ENCODE peak calls at places on chromosomes 4 and X, in seven cellular contexts. One of them, this sample, is unnamed. For H3K4me1, the result is how much of the 10 kb centered on the place peaks cover.

GRCh38 chr4:93764647-93765246 is 63.8 kb upstream of the ATOH1 start:
- DNase-seq in A549: peak
- DNase-seq in neural progenitor cell: peak
- DNase-seq in CD8-positive, alpha-beta T cell: no peak
- DNase-seq in tibial nerve: no peak
- DNase-seq in uterus: no peak
- DNase-seq in lower lobe of right lung: no peak
- DNase-seq in this sample: peak

GRCh38 chrX:46228389-46228788 is 316.8 kb downstream of the ZNF674 start:
- DNase-seq in uterus: no peak
- DNase-seq in CD8-positive, alpha-beta T cell: no peak
- DNase-seq in lower lobe of right lung: no peak
- DNase-seq in neural progenitor cell: no peak
- DNase-seq in tibial nerve: no peak
- DNase-seq in A549: no peak
- DNase-seq in this sample: peak

GRCh38 chrX:136214551-136214950 is 36.6 kb downstream of the MAP7D3 start:
- DNase-seq in uterus: no peak
- DNase-seq in tibial nerve: no peak
- DNase-seq in CD8-positive, alpha-beta T cell: no peak
- DNase-seq in lower lobe of right lung: no peak
- DNase-seq in A549: no peak
- DNase-seq in neural progenitor cell: no peak
- DNase-seq in this sample: no peak

GRCh38 chr4:82043809-82044137 is 330.0 kb downstream of the HNRNPD start:
- DNase-seq in uterus: no peak
- DNase-seq in lower lobe of right lung: peak
- DNase-seq in A549: no peak
- DNase-seq in CD8-positive, alpha-beta T cell: no peak
- DNase-seq in tibial nerve: no peak
- DNase-seq in neural progenitor cell: no peak
- DNase-seq in this sample: peak

GRCh38 chr4:52577285-52577968 is 81.7 kb downstream of the USP46 start:
- DNase-seq in A549: no peak
- DNase-seq in CD8-positive, alpha-beta T cell: no peak
- DNase-seq in neural progenitor cell: no peak
- DNase-seq in lower lobe of right lung: no peak
- DNase-seq in tibial nerve: no peak
- DNase-seq in uterus: no peak
- DNase-seq in this sample: no peak

GRCh38 chr4:40307627-40308497 is 27.3 kb upstream of the CHRNA9 start:
- DNase-seq in A549: no peak
- DNase-seq in lower lobe of right lung: no peak
- DNase-seq in uterus: no peak
- DNase-seq in neural progenitor cell: no peak
- DNase-seq in tibial nerve: no peak
- DNase-seq in CD8-positive, alpha-beta T cell: peak
- DNase-seq in this sample: peak

GRCh38 chrX:120749141-120749846 is 119.4 kb upstream of the C1GALT1C1 start:
- DNase-seq in tibial nerve: no peak
- DNase-seq in A549: no peak
- DNase-seq in uterus: no peak
- DNase-seq in CD8-positive, alpha-beta T cell: no peak
- DNase-seq in lower lobe of right lung: no peak
- DNase-seq in neural progenitor cell: no peak
- DNase-seq in this sample: no peak

GRCh38 chr4:77959566-77960338 is 97.1 kb downstream of the MRPL1 start:
- DNase-seq in CD8-positive, alpha-beta T cell: no peak
- DNase-seq in lower lobe of right lung: no peak
- DNase-seq in uterus: no peak
- DNase-seq in A549: peak
- DNase-seq in tibial nerve: no peak
- DNase-seq in neural progenitor cell: peak
- DNase-seq in this sample: peak

GRCh38 chr4:124343711-124344110 is 368.8 kb downstream of the ANKRD50 start:
- DNase-seq in CD8-positive, alpha-beta T cell: no peak
- DNase-seq in A549: no peak
- DNase-seq in tibial nerve: no peak
- DNase-seq in neural progenitor cell: no peak
- DNase-seq in uterus: no peak
- DNase-seq in lower lobe of right lung: no peak
- DNase-seq in this sample: no peak

GRCh38 chr4:125836597-125837195 is 521.9 kb downstream of the FAT4 start:
- DNase-seq in A549: no peak
- DNase-seq in lower lobe of right lung: no peak
- DNase-seq in CD8-positive, alpha-beta T cell: no peak
- DNase-seq in tibial nerve: no peak
- DNase-seq in uterus: no peak
- DNase-seq in neural progenitor cell: no peak
- DNase-seq in this sample: no peak

GRCh38 chr4:83431200-83431599 is 24.4 kb downstream of the HELQ start:
- DNase-seq in A549: no peak
- DNase-seq in uterus: no peak
- DNase-seq in lower lobe of right lung: no peak
- DNase-seq in neural progenitor cell: no peak
- DNase-seq in CD8-positive, alpha-beta T cell: no peak
- DNase-seq in tibial nerve: no peak
- DNase-seq in this sample: no peak

GRCh38 chrX:22987452-22987851 is 12.3 kb upstream of the DDX53 start:
- DNase-seq in uterus: no peak
- DNase-seq in A549: no peak
- DNase-seq in lower lobe of right lung: no peak
- DNase-seq in neural progenitor cell: no peak
- DNase-seq in tibial nerve: no peak
- DNase-seq in CD8-positive, alpha-beta T cell: no peak
- DNase-seq in this sample: no peak

GRCh38 chrX:20217279-20217678 is 49.4 kb downstream of the RPS6KA3 start:
- DNase-seq in uterus: no peak
- DNase-seq in neural progenitor cell: no peak
- DNase-seq in lower lobe of right lung: no peak
- DNase-seq in CD8-positive, alpha-beta T cell: no peak
- DNase-seq in A549: peak
- DNase-seq in tibial nerve: no peak
- DNase-seq in this sample: peak

GRCh38 chr4:52260507-52261302 is 209.6 kb downstream of the SPATA18 start:
- DNase-seq in tibial nerve: no peak
- DNase-seq in CD8-positive, alpha-beta T cell: no peak
- DNase-seq in uterus: peak
- DNase-seq in A549: no peak
- DNase-seq in lower lobe of right lung: no peak
- DNase-seq in neural progenitor cell: no peak
- DNase-seq in this sample: no peak

GRCh38 chr4:5710065-5710961 is 688 bp upstream of the EVC start:
- DNase-seq in uterus: no peak
- DNase-seq in A549: peak
- DNase-seq in CD8-positive, alpha-beta T cell: no peak
- DNase-seq in neural progenitor cell: peak
- DNase-seq in tibial nerve: no peak
- DNase-seq in lower lobe of right lung: no peak
- DNase-seq in this sample: no peak

GRCh38 chr4:10622728-10623127 is 61.8 kb downstream of the CLNK start:
- DNase-seq in A549: no peak
- DNase-seq in CD8-positive, alpha-beta T cell: no peak
- DNase-seq in lower lobe of right lung: no peak
- DNase-seq in neural progenitor cell: no peak
- DNase-seq in uterus: no peak
- DNase-seq in tibial nerve: no peak
- DNase-seq in this sample: no peak

GRCh38 chr4:41541697-41542096 is 3.7 kb downstream of the LIMCH1 start:
- DNase-seq in lower lobe of right lung: no peak
- DNase-seq in CD8-positive, alpha-beta T cell: no peak
- DNase-seq in tibial nerve: no peak
- DNase-seq in neural progenitor cell: no peak
- DNase-seq in A549: no peak
- DNase-seq in uterus: no peak
- DNase-seq in this sample: no peak

GRCh38 chr4:145047151-145047550 is 50.8 kb downstream of the ANAPC10 start:
- DNase-seq in CD8-positive, alpha-beta T cell: no peak
- DNase-seq in A549: no peak
- DNase-seq in tibial nerve: no peak
- DNase-seq in lower lobe of right lung: no peak
- DNase-seq in uterus: no peak
- DNase-seq in neural progenitor cell: no peak
- DNase-seq in this sample: no peak

GRCh38 chr4:945274-946102 is 13.2 kb downstream of the TMEM175 start:
- DNase-seq in tibial nerve: no peak
- DNase-seq in neural progenitor cell: peak
- DNase-seq in A549: no peak
- DNase-seq in CD8-positive, alpha-beta T cell: no peak
- DNase-seq in lower lobe of right lung: no peak
- DNase-seq in uterus: no peak
- DNase-seq in this sample: no peak

GRCh38 chrX:145729635-145730034 is 88.0 kb upstream of the SLITRK2 start:
- DNase-seq in CD8-positive, alpha-beta T cell: no peak
- DNase-seq in uterus: no peak
- DNase-seq in neural progenitor cell: no peak
- DNase-seq in lower lobe of right lung: no peak
- DNase-seq in A549: no peak
- DNase-seq in tibial nerve: no peak
- DNase-seq in this sample: no peak

GRCh38 chr4:1207157-1207470 is 34.7 kb upstream of the SPON2 start:
- DNase-seq in uterus: peak
- DNase-seq in lower lobe of right lung: peak
- DNase-seq in neural progenitor cell: no peak
- DNase-seq in tibial nerve: peak
- DNase-seq in CD8-positive, alpha-beta T cell: no peak
- DNase-seq in A549: no peak
- DNase-seq in this sample: no peak

DNA sequence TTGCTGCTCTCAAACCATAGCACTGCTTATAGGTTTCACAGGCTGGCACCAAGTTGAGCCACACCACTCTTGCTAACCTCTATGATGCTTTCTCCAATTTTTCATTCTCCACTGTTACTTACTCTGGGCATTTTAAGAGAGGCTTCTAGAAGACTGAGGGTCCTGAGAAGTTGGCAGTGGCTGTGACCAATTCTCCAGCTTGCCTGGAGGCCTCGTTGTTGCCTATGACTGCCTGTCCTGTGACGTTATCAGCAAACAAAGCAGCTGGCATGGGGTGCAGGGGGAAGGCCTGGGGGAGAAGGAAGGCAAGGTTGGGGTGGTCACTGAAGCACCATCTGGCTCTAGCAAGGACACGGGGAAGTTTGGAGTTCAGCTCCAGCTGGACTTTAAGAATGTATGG is 30.4 kb upstream of the PDLIM3 start:
- DNase-seq in A549: no peak
- DNase-seq in uterus: no peak
- DNase-seq in neural progenitor cell: no peak
- DNase-seq in lower lobe of right lung: no peak
- DNase-seq in CD8-positive, alpha-beta T cell: no peak
- DNase-seq in tibial nerve: no peak
- DNase-seq in this sample: no peak
- H3K4me1 ChIP-seq in A549: under half
- H3K4me1 ChIP-seq in uterus: under half
- H3K4me1 ChIP-seq in neural progenitor cell: under half
- H3K4me1 ChIP-seq in lower lobe of right lung: under half
- H3K4me1 ChIP-seq in CD8-positive, alpha-beta T cell: under half
- H3K4me1 ChIP-seq in tibial nerve: under half
- H3K4me1 ChIP-seq in this sample: under half

DNA sequence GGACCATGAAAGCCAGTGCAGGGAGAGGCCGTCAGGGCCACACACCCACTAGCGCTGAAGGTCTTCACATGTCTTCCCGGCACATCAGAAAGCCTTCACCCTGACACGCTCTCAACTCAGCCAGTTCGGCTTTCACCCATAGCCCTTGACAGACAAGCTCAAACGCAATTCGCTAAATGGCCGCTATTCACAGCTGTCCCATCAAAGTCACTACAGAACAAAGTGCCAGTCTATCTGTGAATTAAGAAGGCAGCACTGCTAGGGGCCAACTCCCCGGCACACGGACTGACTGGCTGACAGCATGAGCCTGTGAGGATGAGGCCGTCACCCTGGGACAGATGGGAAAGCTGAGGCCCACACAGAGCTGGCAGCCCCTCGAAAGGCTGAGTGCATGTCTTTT is 45.7 kb downstream of the ACOX3 start:
- DNase-seq in uterus: no peak
- DNase-seq in lower lobe of right lung: no peak
- DNase-seq in A549: no peak
- DNase-seq in tibial nerve: no peak
- DNase-seq in CD8-positive, alpha-beta T cell: no peak
- DNase-seq in neural progenitor cell: no peak
- DNase-seq in this sample: no peak
- H3K4me3 ChIP-seq in uterus: no peak
- H3K4me3 ChIP-seq in lower lobe of right lung: no peak
- H3K4me3 ChIP-seq in A549: no peak
- H3K4me3 ChIP-seq in tibial nerve: no peak
- H3K4me3 ChIP-seq in CD8-positive, alpha-beta T cell: no peak
- H3K4me3 ChIP-seq in neural progenitor cell: no peak
- H3K4me3 ChIP-seq in this sample: no peak

GRCh38 chr4:121189811-121190210 is 25.7 kb upstream of the TNIP3 start:
- DNase-seq in CD8-positive, alpha-beta T cell: peak
- DNase-seq in neural progenitor cell: no peak
- DNase-seq in A549: no peak
- DNase-seq in lower lobe of right lung: no peak
- DNase-seq in uterus: no peak
- DNase-seq in tibial nerve: no peak
- DNase-seq in this sample: peak

GRCh38 chr4:121191351-121191750 is 27.2 kb upstream of the TNIP3 start:
- DNase-seq in lower lobe of right lung: no peak
- DNase-seq in uterus: no peak
- DNase-seq in CD8-positive, alpha-beta T cell: no peak
- DNase-seq in neural progenitor cell: no peak
- DNase-seq in tibial nerve: no peak
- DNase-seq in A549: no peak
- DNase-seq in this sample: peak

GRCh38 chr4:121192013-121192412 is 27.9 kb upstream of the TNIP3 start:
- DNase-seq in A549: no peak
- DNase-seq in CD8-positive, alpha-beta T cell: no peak
- DNase-seq in neural progenitor cell: no peak
- DNase-seq in tibial nerve: no peak
- DNase-seq in uterus: no peak
- DNase-seq in lower lobe of right lung: no peak
- DNase-seq in this sample: no peak

GRCh38 chr4:121189351-121189750 is 25.2 kb upstream of the TNIP3 start:
- DNase-seq in A549: no peak
- DNase-seq in tibial nerve: no peak
- DNase-seq in neural progenitor cell: no peak
- DNase-seq in uterus: no peak
- DNase-seq in CD8-positive, alpha-beta T cell: no peak
- DNase-seq in lower lobe of right lung: no peak
- DNase-seq in this sample: no peak

DNA sequence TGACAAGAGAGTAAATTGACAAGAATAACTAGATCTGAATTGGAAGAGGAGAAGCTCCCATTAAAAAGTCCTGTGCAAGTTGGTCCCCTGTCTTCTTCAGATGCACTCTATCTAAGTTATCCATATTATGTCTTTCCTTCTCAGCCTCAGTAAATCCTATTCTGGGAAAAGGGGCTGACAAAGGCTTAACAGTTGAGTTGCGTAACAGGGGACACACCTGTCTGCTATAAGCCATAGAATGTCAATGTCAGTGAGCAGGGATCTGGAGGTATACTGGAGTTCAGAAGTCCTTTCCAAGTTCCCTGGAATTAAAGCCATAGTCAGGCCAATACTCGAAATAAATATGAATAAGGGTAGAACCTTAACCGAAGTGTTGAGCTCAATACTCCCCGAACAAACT is 26.3 kb upstream of the TNIP3 start:
- DNase-seq in tibial nerve: no peak
- DNase-seq in lower lobe of right lung: no peak
- DNase-seq in A549: no peak
- DNase-seq in uterus: no peak
- DNase-seq in neural progenitor cell: no peak
- DNase-seq in CD8-positive, alpha-beta T cell: no peak
- DNase-seq in this sample: no peak
- H3K4me1 ChIP-seq in tibial nerve: under half
- H3K4me1 ChIP-seq in lower lobe of right lung: under half
- H3K4me1 ChIP-seq in A549: under half
- H3K4me1 ChIP-seq in uterus: under half
- H3K4me1 ChIP-seq in neural progenitor cell: under half
- H3K4me1 ChIP-seq in CD8-positive, alpha-beta T cell: under half
- H3K4me1 ChIP-seq in this sample: under half

GRCh38 chrX:100928660-100929613 is at the start of gene XKRX:
- DNase-seq in CD8-positive, alpha-beta T cell: peak
- DNase-seq in tibial nerve: no peak
- DNase-seq in uterus: peak
- DNase-seq in neural progenitor cell: peak
- DNase-seq in lower lobe of right lung: peak
- DNase-seq in A549: peak
- DNase-seq in this sample: peak
- H3K4me3 ChIP-seq in CD8-positive, alpha-beta T cell: peak
- H3K4me3 ChIP-seq in tibial nerve: peak
- H3K4me3 ChIP-seq in uterus: peak
- H3K4me3 ChIP-seq in neural progenitor cell: peak
- H3K4me3 ChIP-seq in lower lobe of right lung: peak
- H3K4me3 ChIP-seq in A549: peak
- H3K4me3 ChIP-seq in this sample: peak